ENCODE peak calls at places on chromosomes 5 and 9, in ten cellular contexts. One of them, this sample, is unnamed.

GRCh38 chr5:161086456-161086855 is 234.4 kb upstream of the ATP10B start:
- DNase-seq in ascending aorta: no peak
- DNase-seq in central memory CD8-positive, alpha-beta T cell: no peak
- DNase-seq in iPS-NIHi11: no peak
- DNase-seq in 8988T: no peak
- DNase-seq in NCI-H146: no peak
- DNase-seq in left lobe of liver: no peak
- DNase-seq in osteocyte: no peak
- DNase-seq in stimulated activated CD4-positive, alpha-beta T cell treated with anti-CD3 and anti-CD28 coated beads, Interleukin-1b, Interleukin-23, amount 100 ng/mL, for 24 hours: no peak
- DNase-seq in posterior cingulate gyrus: no peak
- DNase-seq in this sample: peak

GRCh38 chr5:1734271-1734907 is 65.2 kb downstream of the MRPL36 start:
- DNase-seq in central memory CD8-positive, alpha-beta T cell: peak
- DNase-seq in iPS-NIHi11: no peak
- DNase-seq in left lobe of liver: no peak
- DNase-seq in stimulated activated CD4-positive, alpha-beta T cell treated with anti-CD3 and anti-CD28 coated beads, Interleukin-1b, Interleukin-23, amount 100 ng/mL, for 24 hours: no peak
- DNase-seq in ascending aorta: peak
- DNase-seq in osteocyte: peak
- DNase-seq in NCI-H146: no peak
- DNase-seq in 8988T: no peak
- DNase-seq in posterior cingulate gyrus: no peak
- DNase-seq in this sample: no peak

GRCh38 chr9:137372693-137373610 is 50.0 kb downstream of the EXD3 start:
- DNase-seq in posterior cingulate gyrus: no peak
- DNase-seq in 8988T: no peak
- DNase-seq in stimulated activated CD4-positive, alpha-beta T cell treated with anti-CD3 and anti-CD28 coated beads, Interleukin-1b, Interleukin-23, amount 100 ng/mL, for 24 hours: no peak
- DNase-seq in left lobe of liver: no peak
- DNase-seq in iPS-NIHi11: no peak
- DNase-seq in central memory CD8-positive, alpha-beta T cell: no peak
- DNase-seq in NCI-H146: no peak
- DNase-seq in ascending aorta: peak
- DNase-seq in osteocyte: no peak
- DNase-seq in this sample: no peak

GRCh38 chr5:164433471-164433870 is 928.1 kb downstream of the MAT2B start:
- DNase-seq in 8988T: no peak
- DNase-seq in osteocyte: no peak
- DNase-seq in stimulated activated CD4-positive, alpha-beta T cell treated with anti-CD3 and anti-CD28 coated beads, Interleukin-1b, Interleukin-23, amount 100 ng/mL, for 24 hours: no peak
- DNase-seq in NCI-H146: no peak
- DNase-seq in iPS-NIHi11: no peak
- DNase-seq in ascending aorta: no peak
- DNase-seq in posterior cingulate gyrus: no peak
- DNase-seq in central memory CD8-positive, alpha-beta T cell: no peak
- DNase-seq in left lobe of liver: no peak
- DNase-seq in this sample: peak

GRCh38 chr5:177429248-177430045 is 3.0 kb downstream of the GRK6 start:
- DNase-seq in iPS-NIHi11: no peak
- DNase-seq in central memory CD8-positive, alpha-beta T cell: peak
- DNase-seq in osteocyte: no peak
- DNase-seq in stimulated activated CD4-positive, alpha-beta T cell treated with anti-CD3 and anti-CD28 coated beads, Interleukin-1b, Interleukin-23, amount 100 ng/mL, for 24 hours: peak
- DNase-seq in posterior cingulate gyrus: no peak
- DNase-seq in left lobe of liver: peak
- DNase-seq in ascending aorta: peak
- DNase-seq in NCI-H146: no peak
- DNase-seq in 8988T: no peak
- DNase-seq in this sample: no peak

GRCh38 chr9:79565245-79565644 is 6.5 kb upstream of the TLE4 start:
- DNase-seq in ascending aorta: no peak
- DNase-seq in osteocyte: no peak
- DNase-seq in left lobe of liver: no peak
- DNase-seq in 8988T: no peak
- DNase-seq in posterior cingulate gyrus: no peak
- DNase-seq in central memory CD8-positive, alpha-beta T cell: no peak
- DNase-seq in stimulated activated CD4-positive, alpha-beta T cell treated with anti-CD3 and anti-CD28 coated beads, Interleukin-1b, Interleukin-23, amount 100 ng/mL, for 24 hours: no peak
- DNase-seq in NCI-H146: peak
- DNase-seq in iPS-NIHi11: no peak
- DNase-seq in this sample: peak

GRCh38 chr9:3963266-3964019 is 336.4 kb downstream of the GLIS3 start:
- DNase-seq in osteocyte: no peak
- DNase-seq in central memory CD8-positive, alpha-beta T cell: no peak
- DNase-seq in NCI-H146: no peak
- DNase-seq in stimulated activated CD4-positive, alpha-beta T cell treated with anti-CD3 and anti-CD28 coated beads, Interleukin-1b, Interleukin-23, amount 100 ng/mL, for 24 hours: no peak
- DNase-seq in left lobe of liver: no peak
- DNase-seq in 8988T: no peak
- DNase-seq in iPS-NIHi11: no peak
- DNase-seq in ascending aorta: no peak
- DNase-seq in posterior cingulate gyrus: no peak
- DNase-seq in this sample: peak

GRCh38 chr9:117178596-117179111 is 236.2 kb downstream of the ASTN2 start:
- DNase-seq in NCI-H146: peak
- DNase-seq in iPS-NIHi11: no peak
- DNase-seq in stimulated activated CD4-positive, alpha-beta T cell treated with anti-CD3 and anti-CD28 coated beads, Interleukin-1b, Interleukin-23, amount 100 ng/mL, for 24 hours: no peak
- DNase-seq in osteocyte: no peak
- DNase-seq in central memory CD8-positive, alpha-beta T cell: no peak
- DNase-seq in 8988T: no peak
- DNase-seq in left lobe of liver: no peak
- DNase-seq in ascending aorta: no peak
- DNase-seq in posterior cingulate gyrus: peak
- DNase-seq in this sample: peak

GRCh38 chr5:149486726-149487635 is 64.3 kb downstream of the CSNK1A1 start:
- DNase-seq in posterior cingulate gyrus: no peak
- DNase-seq in iPS-NIHi11: no peak
- DNase-seq in 8988T: no peak
- DNase-seq in ascending aorta: peak
- DNase-seq in left lobe of liver: no peak
- DNase-seq in central memory CD8-positive, alpha-beta T cell: no peak
- DNase-seq in NCI-H146: no peak
- DNase-seq in stimulated activated CD4-positive, alpha-beta T cell treated with anti-CD3 and anti-CD28 coated beads, Interleukin-1b, Interleukin-23, amount 100 ng/mL, for 24 hours: no peak
- DNase-seq in osteocyte: no peak
- DNase-seq in this sample: peak

GRCh38 chr5:145775893-145776444 is 59.2 kb downstream of the PRELID2 start:
- DNase-seq in iPS-NIHi11: no peak
- DNase-seq in central memory CD8-positive, alpha-beta T cell: no peak
- DNase-seq in posterior cingulate gyrus: no peak
- DNase-seq in NCI-H146: no peak
- DNase-seq in 8988T: peak
- DNase-seq in osteocyte: no peak
- DNase-seq in left lobe of liver: no peak
- DNase-seq in stimulated activated CD4-positive, alpha-beta T cell treated with anti-CD3 and anti-CD28 coated beads, Interleukin-1b, Interleukin-23, amount 100 ng/mL, for 24 hours: no peak
- DNase-seq in ascending aorta: peak
- DNase-seq in this sample: peak

GRCh38 chr5:140113180-140113698 is 670 bp upstream of the PURA start:
- DNase-seq in iPS-NIHi11: peak
- DNase-seq in central memory CD8-positive, alpha-beta T cell: no peak
- DNase-seq in NCI-H146: no peak
- DNase-seq in 8988T: peak
- DNase-seq in osteocyte: no peak
- DNase-seq in ascending aorta: no peak
- DNase-seq in posterior cingulate gyrus: no peak
- DNase-seq in stimulated activated CD4-positive, alpha-beta T cell treated with anti-CD3 and anti-CD28 coated beads, Interleukin-1b, Interleukin-23, amount 100 ng/mL, for 24 hours: no peak
- DNase-seq in left lobe of liver: no peak
- DNase-seq in this sample: no peak

GRCh38 chr9:129665008-129665771 is at the start of gene PRRX2:
- DNase-seq in stimulated activated CD4-positive, alpha-beta T cell treated with anti-CD3 and anti-CD28 coated beads, Interleukin-1b, Interleukin-23, amount 100 ng/mL, for 24 hours: no peak
- DNase-seq in iPS-NIHi11: peak
- DNase-seq in left lobe of liver: no peak
- DNase-seq in osteocyte: no peak
- DNase-seq in central memory CD8-positive, alpha-beta T cell: no peak
- DNase-seq in NCI-H146: no peak
- DNase-seq in 8988T: no peak
- DNase-seq in ascending aorta: peak
- DNase-seq in posterior cingulate gyrus: no peak
- DNase-seq in this sample: peak

GRCh38 chr5:56319281-56320242 is 86.4 kb upstream of the ANKRD55 start:
- DNase-seq in NCI-H146: no peak
- DNase-seq in 8988T: no peak
- DNase-seq in central memory CD8-positive, alpha-beta T cell: no peak
- DNase-seq in left lobe of liver: no peak
- DNase-seq in osteocyte: no peak
- DNase-seq in ascending aorta: no peak
- DNase-seq in posterior cingulate gyrus: no peak
- DNase-seq in iPS-NIHi11: no peak
- DNase-seq in stimulated activated CD4-positive, alpha-beta T cell treated with anti-CD3 and anti-CD28 coated beads, Interleukin-1b, Interleukin-23, amount 100 ng/mL, for 24 hours: no peak
- DNase-seq in this sample: peak

GRCh38 chr5:68369436-68370125 is 154.0 kb downstream of the PIK3R1 start:
- DNase-seq in ascending aorta: no peak
- DNase-seq in 8988T: no peak
- DNase-seq in osteocyte: no peak
- DNase-seq in stimulated activated CD4-positive, alpha-beta T cell treated with anti-CD3 and anti-CD28 coated beads, Interleukin-1b, Interleukin-23, amount 100 ng/mL, for 24 hours: peak
- DNase-seq in central memory CD8-positive, alpha-beta T cell: peak
- DNase-seq in left lobe of liver: no peak
- DNase-seq in iPS-NIHi11: no peak
- DNase-seq in posterior cingulate gyrus: no peak
- DNase-seq in NCI-H146: no peak
- DNase-seq in this sample: no peak

GRCh38 chr9:28668158-28668557 is 1094.9 kb upstream of the C9orf72 start:
- DNase-seq in 8988T: no peak
- DNase-seq in iPS-NIHi11: no peak
- DNase-seq in NCI-H146: no peak
- DNase-seq in left lobe of liver: no peak
- DNase-seq in central memory CD8-positive, alpha-beta T cell: no peak
- DNase-seq in ascending aorta: no peak
- DNase-seq in osteocyte: no peak
- DNase-seq in posterior cingulate gyrus: no peak
- DNase-seq in stimulated activated CD4-positive, alpha-beta T cell treated with anti-CD3 and anti-CD28 coated beads, Interleukin-1b, Interleukin-23, amount 100 ng/mL, for 24 hours: no peak
- DNase-seq in this sample: no peak

GRCh38 chr5:23631283-23632045 is 124.1 kb downstream of the PRDM9 start:
- DNase-seq in stimulated activated CD4-positive, alpha-beta T cell treated with anti-CD3 and anti-CD28 coated beads, Interleukin-1b, Interleukin-23, amount 100 ng/mL, for 24 hours: no peak
- DNase-seq in posterior cingulate gyrus: no peak
- DNase-seq in 8988T: no peak
- DNase-seq in osteocyte: no peak
- DNase-seq in NCI-H146: no peak
- DNase-seq in central memory CD8-positive, alpha-beta T cell: no peak
- DNase-seq in ascending aorta: no peak
- DNase-seq in iPS-NIHi11: no peak
- DNase-seq in left lobe of liver: no peak
- DNase-seq in this sample: peak

GRCh38 chr5:59367791-59368394 is 525.6 kb downstream of the PDE4D start:
- DNase-seq in ascending aorta: no peak
- DNase-seq in 8988T: no peak
- DNase-seq in osteocyte: no peak
- DNase-seq in stimulated activated CD4-positive, alpha-beta T cell treated with anti-CD3 and anti-CD28 coated beads, Interleukin-1b, Interleukin-23, amount 100 ng/mL, for 24 hours: peak
- DNase-seq in posterior cingulate gyrus: peak
- DNase-seq in central memory CD8-positive, alpha-beta T cell: no peak
- DNase-seq in iPS-NIHi11: peak
- DNase-seq in left lobe of liver: peak
- DNase-seq in NCI-H146: peak
- DNase-seq in this sample: peak

GRCh38 chr5:10328323-10328722 is 20.6 kb upstream of the CMBL start:
- DNase-seq in central memory CD8-positive, alpha-beta T cell: no peak
- DNase-seq in stimulated activated CD4-positive, alpha-beta T cell treated with anti-CD3 and anti-CD28 coated beads, Interleukin-1b, Interleukin-23, amount 100 ng/mL, for 24 hours: no peak
- DNase-seq in iPS-NIHi11: no peak
- DNase-seq in NCI-H146: no peak
- DNase-seq in left lobe of liver: peak
- DNase-seq in 8988T: no peak
- DNase-seq in posterior cingulate gyrus: no peak
- DNase-seq in osteocyte: no peak
- DNase-seq in ascending aorta: no peak
- DNase-seq in this sample: peak

GRCh38 chr9:89407070-89407469 is 88.8 kb downstream of the SECISBP2 start:
- DNase-seq in osteocyte: no peak
- DNase-seq in posterior cingulate gyrus: no peak
- DNase-seq in stimulated activated CD4-positive, alpha-beta T cell treated with anti-CD3 and anti-CD28 coated beads, Interleukin-1b, Interleukin-23, amount 100 ng/mL, for 24 hours: no peak
- DNase-seq in NCI-H146: no peak
- DNase-seq in iPS-NIHi11: no peak
- DNase-seq in central memory CD8-positive, alpha-beta T cell: no peak
- DNase-seq in 8988T: no peak
- DNase-seq in left lobe of liver: no peak
- DNase-seq in ascending aorta: no peak
- DNase-seq in this sample: no peak

GRCh38 chr9:93252116-93252780 is 68.3 kb downstream of the WNK2 start:
- DNase-seq in osteocyte: no peak
- DNase-seq in posterior cingulate gyrus: no peak
- DNase-seq in NCI-H146: no peak
- DNase-seq in stimulated activated CD4-positive, alpha-beta T cell treated with anti-CD3 and anti-CD28 coated beads, Interleukin-1b, Interleukin-23, amount 100 ng/mL, for 24 hours: no peak
- DNase-seq in left lobe of liver: no peak
- DNase-seq in 8988T: no peak
- DNase-seq in iPS-NIHi11: no peak
- DNase-seq in central memory CD8-positive, alpha-beta T cell: no peak
- DNase-seq in ascending aorta: no peak
- DNase-seq in this sample: no peak

GRCh38 chr5:157463621-157464407 is 3.8 kb downstream of the NIPAL4 start:
- DNase-seq in stimulated activated CD4-positive, alpha-beta T cell treated with anti-CD3 and anti-CD28 coated beads, Interleukin-1b, Interleukin-23, amount 100 ng/mL, for 24 hours: no peak
- DNase-seq in osteocyte: no peak
- DNase-seq in left lobe of liver: no peak
- DNase-seq in 8988T: no peak
- DNase-seq in NCI-H146: no peak
- DNase-seq in posterior cingulate gyrus: no peak
- DNase-seq in ascending aorta: no peak
- DNase-seq in central memory CD8-positive, alpha-beta T cell: no peak
- DNase-seq in iPS-NIHi11: no peak
- DNase-seq in this sample: peak

GRCh38 chr9:18060304-18060934 is 413.5 kb upstream of the ADAMTSL1 start:
- DNase-seq in 8988T: no peak
- DNase-seq in ascending aorta: no peak
- DNase-seq in osteocyte: no peak
- DNase-seq in central memory CD8-positive, alpha-beta T cell: no peak
- DNase-seq in left lobe of liver: no peak
- DNase-seq in iPS-NIHi11: no peak
- DNase-seq in stimulated activated CD4-positive, alpha-beta T cell treated with anti-CD3 and anti-CD28 coated beads, Interleukin-1b, Interleukin-23, amount 100 ng/mL, for 24 hours: no peak
- DNase-seq in posterior cingulate gyrus: no peak
- DNase-seq in NCI-H146: no peak
- DNase-seq in this sample: no peak

GRCh38 chr5:167899490-167899889 is 392.0 kb upstream of the WWC1 start:
- DNase-seq in osteocyte: peak
- DNase-seq in posterior cingulate gyrus: no peak
- DNase-seq in NCI-H146: no peak
- DNase-seq in iPS-NIHi11: no peak
- DNase-seq in central memory CD8-positive, alpha-beta T cell: no peak
- DNase-seq in 8988T: no peak
- DNase-seq in stimulated activated CD4-positive, alpha-beta T cell treated with anti-CD3 and anti-CD28 coated beads, Interleukin-1b, Interleukin-23, amount 100 ng/mL, for 24 hours: no peak
- DNase-seq in left lobe of liver: no peak
- DNase-seq in ascending aorta: no peak
- DNase-seq in this sample: peak

GRCh38 chr5:102823441-102823874 is 68.4 kb downstream of the PAM start:
- DNase-seq in ascending aorta: no peak
- DNase-seq in left lobe of liver: no peak
- DNase-seq in NCI-H146: no peak
- DNase-seq in iPS-NIHi11: no peak
- DNase-seq in osteocyte: no peak
- DNase-seq in stimulated activated CD4-positive, alpha-beta T cell treated with anti-CD3 and anti-CD28 coated beads, Interleukin-1b, Interleukin-23, amount 100 ng/mL, for 24 hours: no peak
- DNase-seq in 8988T: no peak
- DNase-seq in posterior cingulate gyrus: no peak
- DNase-seq in central memory CD8-positive, alpha-beta T cell: no peak
- DNase-seq in this sample: peak

GRCh38 chr9:129483467-129484324 is 137.2 kb downstream of the C9orf50 start:
- DNase-seq in osteocyte: peak
- DNase-seq in central memory CD8-positive, alpha-beta T cell: no peak
- DNase-seq in posterior cingulate gyrus: peak
- DNase-seq in left lobe of liver: peak
- DNase-seq in stimulated activated CD4-positive, alpha-beta T cell treated with anti-CD3 and anti-CD28 coated beads, Interleukin-1b, Interleukin-23, amount 100 ng/mL, for 24 hours: no peak
- DNase-seq in ascending aorta: peak
- DNase-seq in NCI-H146: no peak
- DNase-seq in iPS-NIHi11: no peak
- DNase-seq in 8988T: no peak
- DNase-seq in this sample: peak

GRCh38 chr9:8188720-8189407 is 389.3 kb upstream of the DMAC1 start:
- DNase-seq in iPS-NIHi11: no peak
- DNase-seq in 8988T: no peak
- DNase-seq in ascending aorta: no peak
- DNase-seq in central memory CD8-positive, alpha-beta T cell: no peak
- DNase-seq in NCI-H146: peak
- DNase-seq in stimulated activated CD4-positive, alpha-beta T cell treated with anti-CD3 and anti-CD28 coated beads, Interleukin-1b, Interleukin-23, amount 100 ng/mL, for 24 hours: peak
- DNase-seq in posterior cingulate gyrus: no peak
- DNase-seq in osteocyte: no peak
- DNase-seq in left lobe of liver: no peak
- DNase-seq in this sample: no peak

This sample was measured in IMR-90.